ENCODE peak calls at places on chromosomes 5 and 9, in four cellular contexts. W is PC-3, K is OCI-LY7, X is GM23338. J is an unnamed sample.

GRCh38 chr9:127451681-127452480 is 571 bp downstream of the LRSAM1 start:
- DNase-seq in X (peak), W (peak), K (peak), J (peak)

GRCh38 chr5:9888517-9888916 is 258.4 kb upstream of the TAS2R1 start:
- DNase-seq in X (no peak), K (no peak), W (peak), J (peak)

GRCh38 chr5:148799737-148800527 is 26.5 kb upstream of the ADRB2 start:
- DNase-seq in K (no peak), X (no peak), W (no peak), J (no peak)

GRCh38 chr5:158142182-158142581 is 283.2 kb upstream of the CLINT1 start:
- DNase-seq in K (no peak), X (no peak), W (no peak), J (no peak)

GRCh38 chr5:40453689-40454088 is 226.0 kb upstream of the PTGER4 start:
- DNase-seq in K (no peak), X (no peak), W (no peak), J (no peak)

GRCh38 chr5:67287795-67288194 is 91.2 kb upstream of the CD180 start:
- DNase-seq in K (no peak), X (no peak), W (no peak), J (no peak)

GRCh38 chr5:17185776-17186175 is 31.7 kb upstream of the BASP1 start:
- DNase-seq in W (peak), K (no peak), X (no peak), J (no peak)

GRCh38 chr9:83986223-83986622 is 5.6 kb downstream of the RMI1 start:
- DNase-seq in X (no peak), K (peak), W (no peak), J (no peak)

GRCh38 chr5:132733499-132734148 is 3.7 kb downstream of the KIF3A start:
- DNase-seq in K (no peak), X (no peak), W (no peak), J (no peak)

GRCh38 chr9:100595391-100596199 is 17.7 kb downstream of the CAVIN4 start:
- DNase-seq in W (peak), X (peak), K (peak), J (peak)

GRCh38 chr9:131807131-131807990 is 67.5 kb upstream of the RAPGEF1 start:
- DNase-seq in K (no peak), W (no peak), X (peak), J (no peak)

GRCh38 chr5:141094481-141095262 is at the start of gene PCDHB2:
- DNase-seq in W (peak), K (no peak), X (peak), J (peak)

GRCh38 chr9:7104625-7105024 is 346.9 kb downstream of the KDM4C start:
- DNase-seq in W (no peak), K (no peak), X (no peak), J (no peak)

GRCh38 chr9:96067004-96067403 is 191.5 kb downstream of the ERCC6L2 start:
- DNase-seq in W (no peak), K (no peak), X (no peak), J (no peak)

GRCh38 chr5:156475182-156475830 is 148.3 kb downstream of the SGCD start:
- DNase-seq in K (no peak), W (no peak), X (no peak), J (peak)

GRCh38 chr5:60177596-60177995 is 284.1 kb upstream of the PDE4D start:
- DNase-seq in W (no peak), K (no peak), X (no peak), J (no peak)

DNA sequence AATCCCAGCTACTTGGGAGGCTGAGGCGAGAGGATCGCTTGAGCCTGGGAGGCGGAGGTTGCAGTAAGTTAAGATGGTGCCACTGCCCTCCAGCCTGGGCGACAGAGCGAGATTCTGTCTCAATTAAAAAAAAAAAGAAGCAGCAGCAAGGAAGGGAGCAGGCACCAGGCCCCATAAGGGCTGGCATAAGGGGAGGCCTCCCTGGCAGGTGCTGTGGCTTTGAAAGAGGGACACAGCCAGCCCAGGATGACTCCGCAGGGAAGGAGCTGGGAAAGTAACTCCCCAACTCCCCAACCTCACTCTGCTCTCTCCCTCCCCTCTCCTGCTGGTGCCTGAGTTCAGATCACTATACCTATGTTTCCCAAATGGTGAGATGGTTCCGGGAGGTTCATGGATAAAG is 70.1 kb downstream of the NDFIP1 start:
- DNase-seq in X (no peak), W (no peak), K (no peak), J (no peak)
- TF ChIP-seq EZH2phosphoT487 in X (no peak), W (no peak), K (no peak), J (no peak)

DNA sequence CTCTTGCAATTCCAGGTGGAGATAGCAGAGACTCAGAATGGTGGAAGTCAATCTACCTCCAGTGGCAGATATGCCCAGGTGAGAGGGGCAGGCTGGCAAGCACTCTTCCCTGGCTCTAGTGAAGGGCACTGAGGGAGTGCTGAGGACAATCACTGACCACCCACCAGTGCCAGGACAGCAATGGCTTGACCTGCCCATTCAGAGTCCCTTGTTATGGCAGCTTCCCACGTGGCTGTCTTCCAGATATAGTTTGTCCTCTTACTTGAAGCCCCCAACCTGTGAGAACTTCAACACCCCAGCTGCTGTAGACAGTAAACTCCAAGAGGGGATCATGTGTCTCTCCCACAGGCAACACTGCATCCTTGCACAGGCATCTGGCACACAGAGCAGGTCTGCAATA is 104.7 kb downstream of the LHFPL2 start:
- DNase-seq in W (no peak), X (no peak), K (no peak), J (no peak)
- H3K27ac ChIP-seq in W (no peak), X (no peak), K (no peak), J (no peak)

GRCh38 chr9:113536166-113536482 is 72.6 kb downstream of the RGS3 start:
- DNase-seq in K (no peak), X (peak), W (no peak), J (peak)
- TF ChIP-seq EZH2phosphoT487 in K (no peak), X (no peak), W (no peak), J (no peak)

DNA sequence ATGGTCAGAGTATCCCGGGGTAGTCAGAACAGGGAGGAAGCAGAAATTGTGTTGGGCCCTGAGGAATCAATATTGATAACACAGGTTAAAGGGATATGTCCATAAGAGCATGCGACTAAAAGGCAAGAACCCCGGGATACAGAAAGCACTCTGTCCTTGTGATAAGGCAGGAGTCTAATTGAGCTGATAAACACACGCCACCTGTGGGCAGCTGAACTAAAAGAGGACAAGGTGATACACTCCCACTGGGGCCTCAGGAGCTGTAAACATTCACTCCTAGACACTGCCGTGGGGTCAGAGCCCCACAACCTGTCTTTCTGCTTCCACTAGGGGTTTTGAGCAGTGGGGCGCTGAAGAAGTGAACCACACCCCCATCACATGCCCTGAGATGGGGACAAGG is 144.7 kb upstream of the MPDZ start:
- DNase-seq in W (no peak), X (peak), K (no peak), J (peak)
- H3K27ac ChIP-seq in W (no peak), X (no peak), K (no peak), J (no peak)

DNA sequence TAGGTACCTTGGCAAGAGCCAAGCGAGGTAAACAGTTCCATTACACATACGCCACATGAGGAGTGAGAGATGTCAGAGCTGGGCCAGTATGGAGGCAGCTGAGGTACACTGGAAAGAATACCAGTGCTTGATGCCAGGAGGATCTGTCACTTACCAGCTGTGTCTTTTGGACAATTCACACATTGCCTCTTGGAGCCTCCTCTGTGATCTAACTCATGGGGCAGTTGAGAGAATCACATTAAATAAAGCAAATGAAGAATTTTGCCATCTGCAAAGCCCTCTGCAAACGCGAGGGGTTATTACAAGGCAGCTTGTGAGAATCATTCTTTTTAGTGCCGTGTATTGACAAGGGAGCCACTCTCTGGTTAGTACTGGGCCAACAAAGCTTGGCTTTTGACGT is 429.7 kb upstream of the KLF4 start:
- DNase-seq in X (no peak), W (no peak), K (no peak), J (no peak)
- TF ChIP-seq EZH2phosphoT487 in X (no peak), W (no peak), K (no peak), J (no peak)

GRCh38 chr9:136223871-136224640 is 19.1 kb upstream of the LHX3 start:
- DNase-seq in X (no peak), W (no peak), K (peak), J (no peak)
- H3K27ac ChIP-seq in X (no peak), W (no peak), K (peak), J (no peak)

J was measured in hepatocyte.